ENCODE peak calls at places on chromosomes 12 and 14, in seven cellular contexts. L is adipocyte; E is caudate nucleus; D is activated T-cell treated with anti-CD3 and anti-CD28 coated beads, Interleukin-2, amount 50 U/mL, for 72 hours; H is HCT116; Y is neural progenitor cell; G is lower lobe of right lung. O is an unnamed sample.

GRCh38 chr12:128810182-128811127 is 13.3 kb downstream of the SLC15A4 start:
- DNase-seq in D (peak; percentile 65), H (no peak), G (no peak), Y (peak; percentile 48), L (no peak), E (peak; percentile 56), O (no peak)

GRCh38 chr12:92502417-92503028 is 200.3 kb upstream of the PLEKHG7 start:
- DNase-seq in G (no peak), D (peak; percentile 27), L (no peak), H (no peak), Y (no peak), E (no peak), O (no peak)

GRCh38 chr12:121223947-121224285 is 14.0 kb downstream of the P2RX4 start:
- DNase-seq in L (no peak), G (no peak), D (no peak), E (no peak), H (no peak), Y (no peak), O (no peak)

GRCh38 chr12:88924162-88924561 is 343.9 kb upstream of the KITLG start:
- DNase-seq in L (no peak), Y (no peak), D (no peak), G (no peak), H (no peak), E (no peak), O (no peak)

GRCh38 chr12:3313655-3314305 is 177.2 kb upstream of the PRMT8 start:
- DNase-seq in L (peak; percentile 16), G (no peak), Y (peak; percentile 74), E (peak; percentile 46), D (peak; percentile 22), H (no peak), O (peak; percentile 43)

GRCh38 chr14:90399541-90400444 is 3.0 kb downstream of the CALM1 start:
- DNase-seq in G (peak; percentile 93), Y (peak; percentile 97), L (peak; percentile 97), H (peak; percentile 81), D (peak; percentile 87), E (peak; percentile 90), O (peak; percentile 82)

GRCh38 chr12:6390084-6390799 is 6.3 kb downstream of the LTBR start:
- DNase-seq in L (no peak), Y (no peak), G (no peak), E (no peak), H (no peak), D (no peak), O (no peak)

GRCh38 chr12:101792046-101792931 is 38.5 kb downstream of the GNPTAB start:
- DNase-seq in E (no peak), G (no peak), L (no peak), Y (no peak), H (no peak), D (no peak), O (peak; percentile 22)

GRCh38 chr12:66449531-66449930 is 147.2 kb downstream of the HELB start:
- DNase-seq in G (no peak), L (no peak), H (no peak), E (no peak), Y (no peak), D (no peak), O (no peak)

O was measured in M059J.